ENCODE peak calls at places on chromosomes 2 and 18, in four cellular contexts. One of them, this sample, is unnamed. For H3K36me3 and H3K27me3, the result is how much of the 10 kb centered on the place peaks cover.

GRCh38 chr2:27804146-27804545 is 32.6 kb downstream of the MRPL33 start:
- DNase-seq in fibroblast of lung: peak
- DNase-seq in left ventricle myocardium inferior: no peak
- DNase-seq in tibial nerve: no peak
- DNase-seq in this sample: no peak

GRCh38 chr2:15281681-15282080 is 279.5 kb downstream of the NBAS start:
- DNase-seq in fibroblast of lung: no peak
- DNase-seq in left ventricle myocardium inferior: no peak
- DNase-seq in tibial nerve: no peak
- DNase-seq in this sample: no peak

GRCh38 chr2:48728827-48729226 is 26.7 kb downstream of the LHCGR start:
- DNase-seq in fibroblast of lung: no peak
- DNase-seq in left ventricle myocardium inferior: no peak
- DNase-seq in tibial nerve: no peak
- DNase-seq in this sample: no peak

GRCh38 chr2:46649004-46649403 is 169.6 kb downstream of the TMEM247 start:
- DNase-seq in fibroblast of lung: no peak
- DNase-seq in left ventricle myocardium inferior: no peak
- DNase-seq in tibial nerve: no peak
- DNase-seq in this sample: no peak

GRCh38 chr18:48342125-48342524 is 67.1 kb downstream of the ZBTB7C start:
- DNase-seq in fibroblast of lung: no peak
- DNase-seq in left ventricle myocardium inferior: no peak
- DNase-seq in tibial nerve: no peak
- DNase-seq in this sample: peak

GRCh38 chr18:14912967-14913366 is 165.0 kb downstream of the ANKRD30B start:
- DNase-seq in fibroblast of lung: no peak
- DNase-seq in left ventricle myocardium inferior: no peak
- DNase-seq in tibial nerve: no peak
- DNase-seq in this sample: no peak

GRCh38 chr2:8058652-8059051 is 623.2 kb upstream of the ID2 start:
- DNase-seq in fibroblast of lung: no peak
- DNase-seq in left ventricle myocardium inferior: no peak
- DNase-seq in tibial nerve: no peak
- DNase-seq in this sample: no peak

GRCh38 chr2:217953531-217953932 is 49.3 kb downstream of the TNS1 start:
- DNase-seq in fibroblast of lung: no peak
- DNase-seq in left ventricle myocardium inferior: no peak
- DNase-seq in tibial nerve: no peak
- DNase-seq in this sample: no peak

GRCh38 chr2:187372213-187372612 is 75.8 kb downstream of the CALCRL start:
- DNase-seq in fibroblast of lung: peak
- DNase-seq in left ventricle myocardium inferior: no peak
- DNase-seq in tibial nerve: no peak
- DNase-seq in this sample: no peak

GRCh38 chr18:36338420-36338933 is 41.0 kb downstream of the FHOD3 start:
- DNase-seq in fibroblast of lung: no peak
- DNase-seq in left ventricle myocardium inferior: peak
- DNase-seq in tibial nerve: no peak
- DNase-seq in this sample: no peak

GRCh38 chr18:41576643-41577042 is 378.4 kb upstream of the PIK3C3 start:
- DNase-seq in fibroblast of lung: no peak
- DNase-seq in left ventricle myocardium inferior: no peak
- DNase-seq in tibial nerve: no peak
- DNase-seq in this sample: no peak

GRCh38 chr2:4618141-4618540 is 914.8 kb downstream of the DCDC2C start:
- DNase-seq in fibroblast of lung: no peak
- DNase-seq in left ventricle myocardium inferior: no peak
- DNase-seq in tibial nerve: no peak
- DNase-seq in this sample: no peak

GRCh38 chr2:200616193-200616592 is 30.4 kb downstream of the AOX1 start:
- DNase-seq in fibroblast of lung: no peak
- DNase-seq in left ventricle myocardium inferior: no peak
- DNase-seq in tibial nerve: no peak
- DNase-seq in this sample: no peak

GRCh38 chr18:32770651-32771168 is 2.1 kb downstream of the KLHL14 start:
- DNase-seq in fibroblast of lung: no peak
- DNase-seq in left ventricle myocardium inferior: no peak
- DNase-seq in tibial nerve: no peak
- DNase-seq in this sample: no peak

GRCh38 chr2:9336534-9337354 is 86.6 kb downstream of the ITGB1BP1 start:
- DNase-seq in fibroblast of lung: peak
- DNase-seq in left ventricle myocardium inferior: no peak
- DNase-seq in tibial nerve: peak
- DNase-seq in this sample: peak

GRCh38 chr2:8478133-8478793 is 203.6 kb upstream of the ID2 start:
- DNase-seq in fibroblast of lung: no peak
- DNase-seq in left ventricle myocardium inferior: no peak
- DNase-seq in tibial nerve: no peak
- DNase-seq in this sample: no peak

GRCh38 chr2:239155806-239156480 is 244.9 kb downstream of the HDAC4 start:
- DNase-seq in fibroblast of lung: no peak
- DNase-seq in left ventricle myocardium inferior: peak
- DNase-seq in tibial nerve: no peak
- DNase-seq in this sample: no peak

GRCh38 chr2:219968685-219969345 is 341.4 kb downstream of the SLC4A3 start:
- DNase-seq in fibroblast of lung: peak
- DNase-seq in left ventricle myocardium inferior: no peak
- DNase-seq in tibial nerve: no peak
- DNase-seq in this sample: no peak

GRCh38 chr2:197909377-197909776 is 105.0 kb downstream of the PLCL1 start:
- DNase-seq in fibroblast of lung: peak
- DNase-seq in left ventricle myocardium inferior: no peak
- DNase-seq in tibial nerve: no peak
- DNase-seq in this sample: no peak

GRCh38 chr2:176626796-176627195 is 357.6 kb downstream of the MTX2 start:
- DNase-seq in fibroblast of lung: no peak
- DNase-seq in left ventricle myocardium inferior: no peak
- DNase-seq in tibial nerve: no peak
- DNase-seq in this sample: no peak

GRCh38 chr2:176652300-176653182 is 383.3 kb downstream of the MTX2 start:
- DNase-seq in fibroblast of lung: peak
- DNase-seq in left ventricle myocardium inferior: no peak
- DNase-seq in tibial nerve: peak
- DNase-seq in this sample: no peak

GRCh38 chr2:168034586-168034985 is 212.8 kb downstream of the STK39 start:
- DNase-seq in fibroblast of lung: no peak
- DNase-seq in left ventricle myocardium inferior: no peak
- DNase-seq in tibial nerve: no peak
- DNase-seq in this sample: no peak

GRCh38 chr2:149661844-149662243 is 74.3 kb upstream of the MMADHC start:
- DNase-seq in fibroblast of lung: peak
- DNase-seq in left ventricle myocardium inferior: no peak
- DNase-seq in tibial nerve: no peak
- DNase-seq in this sample: no peak

GRCh38 chr18:22778996-22779395 is 154.1 kb upstream of the RBBP8 start:
- DNase-seq in fibroblast of lung: no peak
- DNase-seq in left ventricle myocardium inferior: peak
- DNase-seq in tibial nerve: no peak
- DNase-seq in this sample: no peak

GRCh38 chr2:16395601-16396000 is 270.0 kb downstream of the CYRIA start:
- DNase-seq in fibroblast of lung: no peak
- DNase-seq in left ventricle myocardium inferior: no peak
- DNase-seq in tibial nerve: no peak
- DNase-seq in this sample: no peak

GRCh38 chr18:8660316-8660715 is 45.0 kb upstream of the MTCL1 start:
- DNase-seq in fibroblast of lung: no peak
- DNase-seq in left ventricle myocardium inferior: no peak
- DNase-seq in tibial nerve: no peak
- DNase-seq in this sample: no peak

GRCh38 chr2:31137211-31138036 is 816 bp downstream of the GALNT14 start:
- DNase-seq in fibroblast of lung: no peak
- DNase-seq in left ventricle myocardium inferior: no peak
- DNase-seq in tibial nerve: no peak
- DNase-seq in this sample: no peak
- H3K4me3 ChIP-seq in fibroblast of lung: peak
- H3K4me3 ChIP-seq in left ventricle myocardium inferior: peak
- H3K4me3 ChIP-seq in tibial nerve: peak
- H3K4me3 ChIP-seq in this sample: peak

DNA sequence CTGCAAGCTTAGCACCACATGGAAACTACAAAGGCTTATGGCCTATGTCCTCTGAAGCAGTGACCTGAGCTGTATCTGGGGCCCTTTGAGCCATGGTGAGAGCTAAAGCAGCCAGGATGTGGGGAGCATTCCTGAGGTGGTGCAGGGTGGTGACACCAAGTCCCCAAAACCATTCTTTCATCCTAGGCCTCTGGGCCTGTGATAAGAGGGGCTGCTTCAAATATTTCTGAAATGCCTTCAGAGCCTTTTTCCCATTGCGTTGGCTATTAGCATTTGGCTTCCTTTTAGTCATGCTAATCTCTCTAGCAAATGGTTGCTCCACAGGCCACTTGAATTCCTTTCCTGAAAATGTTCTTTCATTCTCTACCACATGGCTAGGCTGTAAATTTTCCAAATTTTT is 13.4 kb downstream of the CCDC150 start:
- DNase-seq in fibroblast of lung: no peak
- DNase-seq in left ventricle myocardium inferior: no peak
- DNase-seq in tibial nerve: no peak
- DNase-seq in this sample: no peak
- H3K36me3 ChIP-seq in fibroblast of lung: under half
- H3K36me3 ChIP-seq in left ventricle myocardium inferior: under half
- H3K36me3 ChIP-seq in tibial nerve: under half
- H3K36me3 ChIP-seq in this sample: under half

GRCh38 chr18:505483-506122 is 5.1 kb upstream of the COLEC12 start:
- DNase-seq in fibroblast of lung: no peak
- DNase-seq in left ventricle myocardium inferior: no peak
- DNase-seq in tibial nerve: no peak
- DNase-seq in this sample: no peak
- H3K27me3 ChIP-seq in fibroblast of lung: under half
- H3K27me3 ChIP-seq in left ventricle myocardium inferior: under half
- H3K27me3 ChIP-seq in tibial nerve: under half
- H3K27me3 ChIP-seq in this sample: under half

GRCh38 chr18:12254137-12254819 is at the start of gene CIDEA:
- DNase-seq in fibroblast of lung: peak
- DNase-seq in left ventricle myocardium inferior: no peak
- DNase-seq in tibial nerve: no peak
- DNase-seq in this sample: no peak
- H3K4me3 ChIP-seq in fibroblast of lung: no peak
- H3K4me3 ChIP-seq in left ventricle myocardium inferior: peak
- H3K4me3 ChIP-seq in tibial nerve: peak
- H3K4me3 ChIP-seq in this sample: peak

GRCh38 chr2:223877771-223878410 is 40.5 kb upstream of the AP1S3 start:
- DNase-seq in fibroblast of lung: no peak
- DNase-seq in left ventricle myocardium inferior: no peak
- DNase-seq in tibial nerve: no peak
- DNase-seq in this sample: no peak

GRCh38 chr2:223870840-223871618 is 33.6 kb upstream of the AP1S3 start:
- DNase-seq in fibroblast of lung: no peak
- DNase-seq in left ventricle myocardium inferior: no peak
- DNase-seq in tibial nerve: no peak
- DNase-seq in this sample: no peak

GRCh38 chr2:223868005-223868404 is 30.6 kb upstream of the AP1S3 start:
- DNase-seq in fibroblast of lung: no peak
- DNase-seq in left ventricle myocardium inferior: no peak
- DNase-seq in tibial nerve: no peak
- DNase-seq in this sample: no peak

GRCh38 chr2:223873672-223874071 is 36.3 kb upstream of the AP1S3 start:
- DNase-seq in fibroblast of lung: no peak
- DNase-seq in left ventricle myocardium inferior: no peak
- DNase-seq in tibial nerve: no peak
- DNase-seq in this sample: no peak
- H3K36me3 ChIP-seq in fibroblast of lung: under half
- H3K36me3 ChIP-seq in left ventricle myocardium inferior: half or more
- H3K36me3 ChIP-seq in tibial nerve: half or more
- H3K36me3 ChIP-seq in this sample: under half

GRCh38 chr2:43193996-43194869 is 32.2 kb downstream of the ZFP36L2 start:
- DNase-seq in fibroblast of lung: no peak
- DNase-seq in left ventricle myocardium inferior: no peak
- DNase-seq in tibial nerve: no peak
- DNase-seq in this sample: no peak
- H3K27me3 ChIP-seq in fibroblast of lung: under half
- H3K27me3 ChIP-seq in left ventricle myocardium inferior: under half
- H3K27me3 ChIP-seq in tibial nerve: under half
- H3K27me3 ChIP-seq in this sample: under half

GRCh38 chr18:35047697-35048292 is 6.6 kb downstream of the MAPRE2 start:
- DNase-seq in fibroblast of lung: no peak
- DNase-seq in left ventricle myocardium inferior: no peak
- DNase-seq in tibial nerve: no peak
- DNase-seq in this sample: no peak

GRCh38 chr18:35050004-35050623 is 8.9 kb downstream of the MAPRE2 start:
- DNase-seq in fibroblast of lung: peak
- DNase-seq in left ventricle myocardium inferior: no peak
- DNase-seq in tibial nerve: no peak
- DNase-seq in this sample: no peak

GRCh38 chr18:35050638-35051287 is 9.6 kb downstream of the MAPRE2 start:
- DNase-seq in fibroblast of lung: no peak
- DNase-seq in left ventricle myocardium inferior: no peak
- DNase-seq in tibial nerve: peak
- DNase-seq in this sample: no peak

GRCh38 chr18:35051978-35052377 is 10.8 kb downstream of the MAPRE2 start:
- DNase-seq in fibroblast of lung: peak
- DNase-seq in left ventricle myocardium inferior: no peak
- DNase-seq in tibial nerve: no peak
- DNase-seq in this sample: no peak

GRCh38 chr18:35049111-35050003 is 8.1 kb downstream of the MAPRE2 start:
- DNase-seq in fibroblast of lung: no peak
- DNase-seq in left ventricle myocardium inferior: no peak
- DNase-seq in tibial nerve: no peak
- DNase-seq in this sample: no peak
- H3K4me3 ChIP-seq in fibroblast of lung: no peak
- H3K4me3 ChIP-seq in left ventricle myocardium inferior: peak
- H3K4me3 ChIP-seq in tibial nerve: peak
- H3K4me3 ChIP-seq in this sample: no peak

GRCh38 chr2:233091595-233092375 is 31.6 kb downstream of the INPP5D start:
- DNase-seq in fibroblast of lung: no peak
- DNase-seq in left ventricle myocardium inferior: no peak
- DNase-seq in tibial nerve: no peak
- DNase-seq in this sample: no peak

GRCh38 chr2:233089851-233090250 is 29.7 kb downstream of the INPP5D start:
- DNase-seq in fibroblast of lung: no peak
- DNase-seq in left ventricle myocardium inferior: no peak
- DNase-seq in tibial nerve: no peak
- DNase-seq in this sample: no peak

GRCh38 chr2:233093721-233094120 is 33.6 kb downstream of the INPP5D start:
- DNase-seq in fibroblast of lung: no peak
- DNase-seq in left ventricle myocardium inferior: no peak
- DNase-seq in tibial nerve: no peak
- DNase-seq in this sample: no peak

GRCh38 chr2:233094614-233095013 is 34.5 kb downstream of the INPP5D start:
- DNase-seq in fibroblast of lung: no peak
- DNase-seq in left ventricle myocardium inferior: no peak
- DNase-seq in tibial nerve: no peak
- DNase-seq in this sample: no peak

GRCh38 chr2:233092446-233093438 is 32.6 kb downstream of the INPP5D start:
- DNase-seq in fibroblast of lung: no peak
- DNase-seq in left ventricle myocardium inferior: no peak
- DNase-seq in tibial nerve: no peak
- DNase-seq in this sample: no peak
- H3K36me3 ChIP-seq in fibroblast of lung: under half
- H3K36me3 ChIP-seq in left ventricle myocardium inferior: under half
- H3K36me3 ChIP-seq in tibial nerve: under half
- H3K36me3 ChIP-seq in this sample: under half

This sample was measured in heart right ventricle.